ENCODE peak calls at places on chromosome 4, in five cellular contexts. G is CD8-positive, alpha-beta T cell; Z is cardiac muscle cell; C is K562; O is astrocyte. K is an unnamed sample.

GRCh38 chr4:38189445-38189844 is 229.2 kb downstream of the PTTG2 start:
- DNase-seq in G (no peak), Z (no peak), C (no peak), O (peak; percentile 83), K (peak; percentile 76)

GRCh38 chr4:6873291-6873690 is 36.3 kb upstream of the TBC1D14 start:
- DNase-seq in O (no peak), G (no peak), C (no peak), Z (no peak), K (no peak)

GRCh38 chr4:132572210-132572609 is 576.9 kb upstream of the PCDH10 start:
- DNase-seq in O (peak; percentile 96), G (no peak), C (no peak), Z (peak; percentile 63), K (no peak)

GRCh38 chr4:86523333-86523732 is 70.8 kb upstream of the PTPN13 start:
- DNase-seq in O (no peak), G (no peak), Z (no peak), C (no peak), K (no peak)

GRCh38 chr4:78414116-78414515 is 137.5 kb upstream of the ANXA3 start:
- DNase-seq in C (no peak), O (no peak), G (no peak), Z (no peak), K (no peak)

GRCh38 chr4:151415978-151416377 is 7.0 kb downstream of the FHIP1A start:
- DNase-seq in O (peak; percentile 87), G (no peak), Z (no peak), C (no peak), K (peak; percentile 34)

GRCh38 chr4:73315091-73315490 is 56.5 kb upstream of the ANKRD17 start:
- DNase-seq in O (peak; percentile 56), C (no peak), G (no peak), Z (no peak), K (no peak)

GRCh38 chr4:53706422-53707032 is 115.2 kb upstream of the LNX1 start:
- DNase-seq in O (peak; percentile 45), C (peak; percentile 26), Z (peak; percentile 73), G (no peak), K (peak; percentile 30)

GRCh38 chr4:2472187-2472586 is 3.3 kb downstream of the RNF4 start:
- DNase-seq in G (no peak), Z (no peak), C (no peak), O (peak; percentile 21), K (no peak)

GRCh38 chr4:98801259-98801725 is 127.6 kb downstream of the EIF4E start:
- DNase-seq in Z (peak; percentile 4), O (no peak), G (no peak), C (peak; percentile 22), K (no peak)

GRCh38 chr4:72977936-72978485 is 91.5 kb downstream of the COX18 start:
- DNase-seq in C (no peak), G (no peak), Z (no peak), O (peak; percentile 81), K (no peak)

GRCh38 chr4:138021116-138021820 is 220.9 kb downstream of the SLC7A11 start:
- DNase-seq in O (no peak), Z (no peak), G (no peak), C (no peak), K (no peak)

GRCh38 chr4:26061248-26061986 is 147.4 kb downstream of the SMIM20 start:
- DNase-seq in C (peak; percentile 52), O (peak; percentile 27), G (no peak), Z (peak; percentile 48), K (peak; percentile 23)

GRCh38 chr4:81492596-81492995 is 20.9 kb upstream of the RASGEF1B start:
- DNase-seq in C (no peak), Z (no peak), G (no peak), O (no peak), K (no peak)

GRCh38 chr4:159398236-159398638 is 295.4 kb downstream of the RAPGEF2 start:
- DNase-seq in G (no peak), O (peak; percentile 60), C (no peak), Z (no peak), K (no peak)

GRCh38 chr4:132395576-132395975 is 753.5 kb upstream of the PCDH10 start:
- DNase-seq in C (no peak), O (peak; percentile 3), Z (no peak), G (no peak), K (no peak)

GRCh38 chr4:102578819-102579218 is 77.7 kb downstream of the NFKB1 start:
- DNase-seq in C (no peak), O (no peak), Z (peak; percentile 78), G (no peak), K (no peak)
- TF ChIP-seq CTCF in C (peak; percentile 25), O (no peak), Z (no peak), G (no peak), K (no peak)

DNA sequence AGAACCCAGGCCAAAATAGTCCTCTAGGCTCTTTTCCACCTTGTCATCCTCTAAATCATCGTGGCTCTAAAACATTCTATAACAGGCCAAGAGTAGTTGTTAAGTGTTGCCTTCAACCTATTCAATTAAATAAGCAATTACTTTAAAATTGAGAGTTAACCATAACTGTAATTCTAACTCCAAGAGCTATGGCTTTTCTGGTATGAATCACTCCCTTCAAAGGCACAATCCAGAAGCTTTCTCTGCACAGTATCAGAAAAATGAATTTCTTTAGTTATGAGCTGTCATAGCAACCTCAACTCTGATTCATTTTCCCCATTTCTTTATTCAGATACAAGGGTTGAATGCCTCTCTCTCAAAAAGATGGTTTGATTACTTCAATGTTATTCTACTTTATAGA is 21.7 kb downstream of the INPP4B start:
- DNase-seq in C (no peak), G (no peak), O (peak; percentile 54), Z (no peak), K (no peak)
- H3K27ac ChIP-seq in C (no peak overlapping the region), G (no peak overlapping the region), O (no peak overlapping the region), Z (no peak overlapping the region), K (no peak overlapping the region)

DNA sequence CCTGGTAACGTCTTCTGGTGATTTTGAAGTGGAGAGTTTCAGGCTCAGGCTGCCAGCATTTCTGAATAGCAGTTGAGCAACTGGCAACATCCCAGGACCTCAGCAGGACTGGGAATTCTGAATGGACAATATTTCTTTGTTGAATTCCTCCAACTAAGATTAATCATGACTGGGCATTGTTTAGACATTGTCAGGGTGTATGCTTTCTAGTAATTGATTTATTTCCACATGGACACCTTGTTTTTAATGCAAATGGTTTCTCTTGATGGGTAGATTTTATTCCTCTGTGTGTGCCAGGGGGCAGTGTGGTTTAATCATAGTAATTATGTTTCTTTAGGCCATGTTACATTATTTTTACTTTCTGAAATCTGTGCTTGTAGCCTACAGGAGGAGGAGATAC is 1004.7 kb upstream of the LCORL start:
- DNase-seq in C (no peak), Z (no peak), G (no peak), O (peak; percentile 76), K (no peak)
- TF ChIP-seq CTCF in C (no peak), Z (no peak), G (no peak), O (no peak), K (no peak)

GRCh38 chr4:187478292-187479205 is 517.0 kb upstream of the ZFP42 start:
- DNase-seq in C (no peak), O (peak; percentile 84), G (no peak), Z (peak; percentile 14), K (peak; percentile 21)
- H3K27ac ChIP-seq in C (no peak overlapping the region), O (peak overlapping the region; percentile 78), G (no peak overlapping the region), Z (peak overlapping the region; percentile 11), K (peak overlapping the region; percentile 47)

DNA sequence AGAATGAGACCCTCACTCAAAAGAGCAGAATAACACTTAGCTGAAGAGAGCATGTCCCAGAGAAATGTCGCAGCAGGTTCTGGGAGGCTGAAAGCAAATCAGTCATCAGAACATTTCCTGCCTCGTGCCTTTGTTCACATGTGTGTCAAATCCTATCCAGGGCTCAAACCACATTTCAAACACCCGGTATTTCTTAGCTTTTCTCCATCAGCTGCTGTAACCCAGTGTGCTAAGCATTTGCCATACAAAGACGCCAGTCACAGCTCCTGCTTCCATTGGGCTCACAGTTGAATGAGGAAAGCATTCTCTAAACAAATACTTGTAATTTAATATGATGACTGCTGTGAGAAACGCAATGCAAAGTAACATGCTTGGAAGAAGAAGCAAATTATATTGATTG is 6.0 kb downstream of the PALLD start:
- DNase-seq in O (no peak), C (no peak), Z (no peak), G (no peak), K (no peak)
- TF ChIP-seq CTCF in O (no peak), C (no peak), Z (no peak), G (no peak), K (no peak)

GRCh38 chr4:184148871-184149637 is 68.6 kb downstream of the ENPP6 start:
- DNase-seq in C (no peak), O (no peak), G (no peak), Z (no peak), K (no peak)
- H3K27ac ChIP-seq in C (no peak overlapping the region), O (no peak overlapping the region), G (no peak overlapping the region), Z (no peak overlapping the region), K (no peak overlapping the region)

GRCh38 chr4:4494882-4495281 is 47.0 kb downstream of the STX18 start:
- DNase-seq in Z (no peak), C (no peak), G (no peak), O (no peak), K (no peak)
- TF ChIP-seq CTCF in Z (no peak), C (no peak), G (no peak), O (no peak), K (no peak)